ENCODE peak calls at places on chromosomes 7 and 10, in nine cellular contexts. One of them, this sample, is unnamed.

GRCh38 chr10:54484186-54484585 is 316.8 kb downstream of the PCDH15 start:
- DNase-seq in cerebellar cortex: no peak
- DNase-seq in Caki2: no peak
- DNase-seq in lower lobe of right lung: no peak
- DNase-seq in mucosa of descending colon: no peak
- DNase-seq in sciatic nerve: no peak
- DNase-seq in activated T-helper 1 cell treated with anti-CD3 and anti-CD28 coated beads, Interleukin-12 subunit alpha, Interleukin-12 subunit beta, Interleukin-2, Interleukin-4 antibody, amounts not matched to agents 30 ng/mL and 10 ng/mL and 1 ng/mL, durations not matched to agents 14 hours and 24 hours and 36 hours: no peak
- DNase-seq in NCI-H1417: no peak
- DNase-seq in NAMALWA: no peak
- DNase-seq in this sample: no peak

GRCh38 chr7:75611557-75612178 is 119.5 kb downstream of the SPDYE5 start:
- DNase-seq in Caki2: peak
- DNase-seq in activated T-helper 1 cell treated with anti-CD3 and anti-CD28 coated beads, Interleukin-12 subunit alpha, Interleukin-12 subunit beta, Interleukin-2, Interleukin-4 antibody, amounts not matched to agents 30 ng/mL and 10 ng/mL and 1 ng/mL, durations not matched to agents 14 hours and 24 hours and 36 hours: no peak
- DNase-seq in cerebellar cortex: peak
- DNase-seq in sciatic nerve: peak
- DNase-seq in lower lobe of right lung: peak
- DNase-seq in mucosa of descending colon: peak
- DNase-seq in NAMALWA: no peak
- DNase-seq in NCI-H1417: no peak
- DNase-seq in this sample: peak

GRCh38 chr10:20157314-20157713 is 341.1 kb downstream of the PLXDC2 start:
- DNase-seq in mucosa of descending colon: no peak
- DNase-seq in Caki2: no peak
- DNase-seq in NCI-H1417: no peak
- DNase-seq in activated T-helper 1 cell treated with anti-CD3 and anti-CD28 coated beads, Interleukin-12 subunit alpha, Interleukin-12 subunit beta, Interleukin-2, Interleukin-4 antibody, amounts not matched to agents 30 ng/mL and 10 ng/mL and 1 ng/mL, durations not matched to agents 14 hours and 24 hours and 36 hours: no peak
- DNase-seq in NAMALWA: no peak
- DNase-seq in cerebellar cortex: no peak
- DNase-seq in sciatic nerve: no peak
- DNase-seq in lower lobe of right lung: no peak
- DNase-seq in this sample: no peak

GRCh38 chr10:36725581-36726520 is 399.5 kb upstream of the ANKRD30A start:
- DNase-seq in cerebellar cortex: no peak
- DNase-seq in lower lobe of right lung: no peak
- DNase-seq in activated T-helper 1 cell treated with anti-CD3 and anti-CD28 coated beads, Interleukin-12 subunit alpha, Interleukin-12 subunit beta, Interleukin-2, Interleukin-4 antibody, amounts not matched to agents 30 ng/mL and 10 ng/mL and 1 ng/mL, durations not matched to agents 14 hours and 24 hours and 36 hours: no peak
- DNase-seq in NAMALWA: peak
- DNase-seq in sciatic nerve: no peak
- DNase-seq in mucosa of descending colon: no peak
- DNase-seq in Caki2: peak
- DNase-seq in NCI-H1417: no peak
- DNase-seq in this sample: no peak

GRCh38 chr10:113094114-113094486 is 144.1 kb downstream of the TCF7L2 start:
- DNase-seq in NAMALWA: peak
- DNase-seq in Caki2: no peak
- DNase-seq in lower lobe of right lung: no peak
- DNase-seq in mucosa of descending colon: no peak
- DNase-seq in cerebellar cortex: no peak
- DNase-seq in activated T-helper 1 cell treated with anti-CD3 and anti-CD28 coated beads, Interleukin-12 subunit alpha, Interleukin-12 subunit beta, Interleukin-2, Interleukin-4 antibody, amounts not matched to agents 30 ng/mL and 10 ng/mL and 1 ng/mL, durations not matched to agents 14 hours and 24 hours and 36 hours: no peak
- DNase-seq in sciatic nerve: no peak
- DNase-seq in NCI-H1417: no peak
- DNase-seq in this sample: no peak

GRCh38 chr10:8365935-8366911 is 311.7 kb downstream of the GATA3 start:
- DNase-seq in lower lobe of right lung: no peak
- DNase-seq in Caki2: peak
- DNase-seq in mucosa of descending colon: no peak
- DNase-seq in NCI-H1417: no peak
- DNase-seq in NAMALWA: no peak
- DNase-seq in activated T-helper 1 cell treated with anti-CD3 and anti-CD28 coated beads, Interleukin-12 subunit alpha, Interleukin-12 subunit beta, Interleukin-2, Interleukin-4 antibody, amounts not matched to agents 30 ng/mL and 10 ng/mL and 1 ng/mL, durations not matched to agents 14 hours and 24 hours and 36 hours: no peak
- DNase-seq in sciatic nerve: no peak
- DNase-seq in cerebellar cortex: no peak
- DNase-seq in this sample: peak

GRCh38 chr10:21954132-21954531 is 49.4 kb downstream of the DNAJC1 start:
- DNase-seq in activated T-helper 1 cell treated with anti-CD3 and anti-CD28 coated beads, Interleukin-12 subunit alpha, Interleukin-12 subunit beta, Interleukin-2, Interleukin-4 antibody, amounts not matched to agents 30 ng/mL and 10 ng/mL and 1 ng/mL, durations not matched to agents 14 hours and 24 hours and 36 hours: no peak
- DNase-seq in NAMALWA: peak
- DNase-seq in lower lobe of right lung: no peak
- DNase-seq in Caki2: no peak
- DNase-seq in mucosa of descending colon: no peak
- DNase-seq in cerebellar cortex: no peak
- DNase-seq in NCI-H1417: no peak
- DNase-seq in sciatic nerve: no peak
- DNase-seq in this sample: no peak

GRCh38 chr7:106870983-106871410 is 5.9 kb downstream of the PIK3CG start:
- DNase-seq in Caki2: no peak
- DNase-seq in NAMALWA: peak
- DNase-seq in mucosa of descending colon: no peak
- DNase-seq in activated T-helper 1 cell treated with anti-CD3 and anti-CD28 coated beads, Interleukin-12 subunit alpha, Interleukin-12 subunit beta, Interleukin-2, Interleukin-4 antibody, amounts not matched to agents 30 ng/mL and 10 ng/mL and 1 ng/mL, durations not matched to agents 14 hours and 24 hours and 36 hours: no peak
- DNase-seq in NCI-H1417: no peak
- DNase-seq in sciatic nerve: no peak
- DNase-seq in lower lobe of right lung: no peak
- DNase-seq in cerebellar cortex: no peak
- DNase-seq in this sample: no peak

GRCh38 chr7:101516849-101517248 is 112.2 kb downstream of the MYL10 start:
- DNase-seq in Caki2: no peak
- DNase-seq in NCI-H1417: no peak
- DNase-seq in cerebellar cortex: no peak
- DNase-seq in activated T-helper 1 cell treated with anti-CD3 and anti-CD28 coated beads, Interleukin-12 subunit alpha, Interleukin-12 subunit beta, Interleukin-2, Interleukin-4 antibody, amounts not matched to agents 30 ng/mL and 10 ng/mL and 1 ng/mL, durations not matched to agents 14 hours and 24 hours and 36 hours: no peak
- DNase-seq in mucosa of descending colon: no peak
- DNase-seq in sciatic nerve: no peak
- DNase-seq in NAMALWA: no peak
- DNase-seq in lower lobe of right lung: no peak
- DNase-seq in this sample: no peak

GRCh38 chr7:103127006-103127405 is 21.9 kb downstream of the NAPEPLD start:
- DNase-seq in NCI-H1417: no peak
- DNase-seq in mucosa of descending colon: no peak
- DNase-seq in cerebellar cortex: no peak
- DNase-seq in Caki2: no peak
- DNase-seq in lower lobe of right lung: no peak
- DNase-seq in activated T-helper 1 cell treated with anti-CD3 and anti-CD28 coated beads, Interleukin-12 subunit alpha, Interleukin-12 subunit beta, Interleukin-2, Interleukin-4 antibody, amounts not matched to agents 30 ng/mL and 10 ng/mL and 1 ng/mL, durations not matched to agents 14 hours and 24 hours and 36 hours: no peak
- DNase-seq in NAMALWA: no peak
- DNase-seq in sciatic nerve: no peak
- DNase-seq in this sample: no peak

GRCh38 chr7:108257954-108258353 is 127.8 kb upstream of the LAMB4 start:
- DNase-seq in lower lobe of right lung: no peak
- DNase-seq in mucosa of descending colon: no peak
- DNase-seq in cerebellar cortex: no peak
- DNase-seq in sciatic nerve: no peak
- DNase-seq in NCI-H1417: no peak
- DNase-seq in NAMALWA: no peak
- DNase-seq in activated T-helper 1 cell treated with anti-CD3 and anti-CD28 coated beads, Interleukin-12 subunit alpha, Interleukin-12 subunit beta, Interleukin-2, Interleukin-4 antibody, amounts not matched to agents 30 ng/mL and 10 ng/mL and 1 ng/mL, durations not matched to agents 14 hours and 24 hours and 36 hours: no peak
- DNase-seq in Caki2: peak
- DNase-seq in this sample: no peak

GRCh38 chr7:101501351-101501750 is 127.7 kb downstream of the MYL10 start:
- DNase-seq in NCI-H1417: no peak
- DNase-seq in lower lobe of right lung: no peak
- DNase-seq in Caki2: no peak
- DNase-seq in sciatic nerve: no peak
- DNase-seq in mucosa of descending colon: peak
- DNase-seq in activated T-helper 1 cell treated with anti-CD3 and anti-CD28 coated beads, Interleukin-12 subunit alpha, Interleukin-12 subunit beta, Interleukin-2, Interleukin-4 antibody, amounts not matched to agents 30 ng/mL and 10 ng/mL and 1 ng/mL, durations not matched to agents 14 hours and 24 hours and 36 hours: no peak
- DNase-seq in cerebellar cortex: no peak
- DNase-seq in NAMALWA: no peak
- DNase-seq in this sample: no peak

GRCh38 chr7:10889266-10889898 is 84.3 kb upstream of the PHF14 start:
- DNase-seq in NAMALWA: peak
- DNase-seq in NCI-H1417: peak
- DNase-seq in activated T-helper 1 cell treated with anti-CD3 and anti-CD28 coated beads, Interleukin-12 subunit alpha, Interleukin-12 subunit beta, Interleukin-2, Interleukin-4 antibody, amounts not matched to agents 30 ng/mL and 10 ng/mL and 1 ng/mL, durations not matched to agents 14 hours and 24 hours and 36 hours: no peak
- DNase-seq in sciatic nerve: no peak
- DNase-seq in lower lobe of right lung: no peak
- DNase-seq in cerebellar cortex: peak
- DNase-seq in Caki2: peak
- DNase-seq in mucosa of descending colon: no peak
- DNase-seq in this sample: peak

GRCh38 chr10:46285300-46285699 is 1.5 kb upstream of the ANTXRL start:
- DNase-seq in activated T-helper 1 cell treated with anti-CD3 and anti-CD28 coated beads, Interleukin-12 subunit alpha, Interleukin-12 subunit beta, Interleukin-2, Interleukin-4 antibody, amounts not matched to agents 30 ng/mL and 10 ng/mL and 1 ng/mL, durations not matched to agents 14 hours and 24 hours and 36 hours: no peak
- DNase-seq in sciatic nerve: no peak
- DNase-seq in cerebellar cortex: no peak
- DNase-seq in Caki2: no peak
- DNase-seq in mucosa of descending colon: no peak
- DNase-seq in lower lobe of right lung: no peak
- DNase-seq in NAMALWA: no peak
- DNase-seq in NCI-H1417: no peak
- DNase-seq in this sample: no peak

GRCh38 chr10:129962092-129962494 is 2.0 kb downstream of the EBF3 start:
- DNase-seq in Caki2: no peak
- DNase-seq in NCI-H1417: no peak
- DNase-seq in cerebellar cortex: peak
- DNase-seq in NAMALWA: no peak
- DNase-seq in activated T-helper 1 cell treated with anti-CD3 and anti-CD28 coated beads, Interleukin-12 subunit alpha, Interleukin-12 subunit beta, Interleukin-2, Interleukin-4 antibody, amounts not matched to agents 30 ng/mL and 10 ng/mL and 1 ng/mL, durations not matched to agents 14 hours and 24 hours and 36 hours: no peak
- DNase-seq in sciatic nerve: peak
- DNase-seq in mucosa of descending colon: no peak
- DNase-seq in lower lobe of right lung: no peak
- DNase-seq in this sample: no peak

GRCh38 chr7:28731092-28731491 is 227.0 kb downstream of the TRIL start:
- DNase-seq in lower lobe of right lung: no peak
- DNase-seq in activated T-helper 1 cell treated with anti-CD3 and anti-CD28 coated beads, Interleukin-12 subunit alpha, Interleukin-12 subunit beta, Interleukin-2, Interleukin-4 antibody, amounts not matched to agents 30 ng/mL and 10 ng/mL and 1 ng/mL, durations not matched to agents 14 hours and 24 hours and 36 hours: no peak
- DNase-seq in Caki2: no peak
- DNase-seq in mucosa of descending colon: no peak
- DNase-seq in sciatic nerve: no peak
- DNase-seq in NAMALWA: no peak
- DNase-seq in cerebellar cortex: no peak
- DNase-seq in NCI-H1417: no peak
- DNase-seq in this sample: no peak

GRCh38 chr10:49187044-49187484 is 1.1 kb downstream of the TMEM273 start:
- DNase-seq in cerebellar cortex: no peak
- DNase-seq in mucosa of descending colon: no peak
- DNase-seq in activated T-helper 1 cell treated with anti-CD3 and anti-CD28 coated beads, Interleukin-12 subunit alpha, Interleukin-12 subunit beta, Interleukin-2, Interleukin-4 antibody, amounts not matched to agents 30 ng/mL and 10 ng/mL and 1 ng/mL, durations not matched to agents 14 hours and 24 hours and 36 hours: no peak
- DNase-seq in sciatic nerve: peak
- DNase-seq in NAMALWA: no peak
- DNase-seq in lower lobe of right lung: no peak
- DNase-seq in Caki2: peak
- DNase-seq in NCI-H1417: no peak
- DNase-seq in this sample: peak

GRCh38 chr7:109476409-109476808 is 906.7 kb downstream of the DNAJB9 start:
- DNase-seq in activated T-helper 1 cell treated with anti-CD3 and anti-CD28 coated beads, Interleukin-12 subunit alpha, Interleukin-12 subunit beta, Interleukin-2, Interleukin-4 antibody, amounts not matched to agents 30 ng/mL and 10 ng/mL and 1 ng/mL, durations not matched to agents 14 hours and 24 hours and 36 hours: no peak
- DNase-seq in cerebellar cortex: no peak
- DNase-seq in NAMALWA: no peak
- DNase-seq in mucosa of descending colon: no peak
- DNase-seq in Caki2: no peak
- DNase-seq in lower lobe of right lung: no peak
- DNase-seq in sciatic nerve: no peak
- DNase-seq in NCI-H1417: peak
- DNase-seq in this sample: no peak

GRCh38 chr10:33945051-33945450 is 610.6 kb upstream of the NRP1 start:
- DNase-seq in lower lobe of right lung: no peak
- DNase-seq in activated T-helper 1 cell treated with anti-CD3 and anti-CD28 coated beads, Interleukin-12 subunit alpha, Interleukin-12 subunit beta, Interleukin-2, Interleukin-4 antibody, amounts not matched to agents 30 ng/mL and 10 ng/mL and 1 ng/mL, durations not matched to agents 14 hours and 24 hours and 36 hours: no peak
- DNase-seq in mucosa of descending colon: no peak
- DNase-seq in NCI-H1417: no peak
- DNase-seq in NAMALWA: no peak
- DNase-seq in cerebellar cortex: no peak
- DNase-seq in Caki2: no peak
- DNase-seq in sciatic nerve: no peak
- DNase-seq in this sample: no peak

GRCh38 chr7:101565601-101566209 is 63.4 kb downstream of the MYL10 start:
- DNase-seq in Caki2: no peak
- DNase-seq in activated T-helper 1 cell treated with anti-CD3 and anti-CD28 coated beads, Interleukin-12 subunit alpha, Interleukin-12 subunit beta, Interleukin-2, Interleukin-4 antibody, amounts not matched to agents 30 ng/mL and 10 ng/mL and 1 ng/mL, durations not matched to agents 14 hours and 24 hours and 36 hours: no peak
- DNase-seq in sciatic nerve: no peak
- DNase-seq in cerebellar cortex: no peak
- DNase-seq in NCI-H1417: no peak
- DNase-seq in mucosa of descending colon: no peak
- DNase-seq in lower lobe of right lung: no peak
- DNase-seq in NAMALWA: no peak
- DNase-seq in this sample: no peak

GRCh38 chr10:79255007-79255507 is 92.2 kb upstream of the PPIF start:
- DNase-seq in NCI-H1417: peak
- DNase-seq in mucosa of descending colon: no peak
- DNase-seq in activated T-helper 1 cell treated with anti-CD3 and anti-CD28 coated beads, Interleukin-12 subunit alpha, Interleukin-12 subunit beta, Interleukin-2, Interleukin-4 antibody, amounts not matched to agents 30 ng/mL and 10 ng/mL and 1 ng/mL, durations not matched to agents 14 hours and 24 hours and 36 hours: no peak
- DNase-seq in cerebellar cortex: no peak
- DNase-seq in lower lobe of right lung: no peak
- DNase-seq in NAMALWA: no peak
- DNase-seq in Caki2: no peak
- DNase-seq in sciatic nerve: no peak
- DNase-seq in this sample: no peak

GRCh38 chr7:158424011-158424410 is 163.6 kb downstream of the PTPRN2 start:
- DNase-seq in activated T-helper 1 cell treated with anti-CD3 and anti-CD28 coated beads, Interleukin-12 subunit alpha, Interleukin-12 subunit beta, Interleukin-2, Interleukin-4 antibody, amounts not matched to agents 30 ng/mL and 10 ng/mL and 1 ng/mL, durations not matched to agents 14 hours and 24 hours and 36 hours: no peak
- DNase-seq in NCI-H1417: no peak
- DNase-seq in sciatic nerve: peak
- DNase-seq in lower lobe of right lung: no peak
- DNase-seq in mucosa of descending colon: no peak
- DNase-seq in Caki2: no peak
- DNase-seq in cerebellar cortex: no peak
- DNase-seq in NAMALWA: no peak
- DNase-seq in this sample: no peak

GRCh38 chr7:74606101-74606908 is 51.2 kb upstream of the GTF2I start:
- DNase-seq in cerebellar cortex: peak
- DNase-seq in mucosa of descending colon: peak
- DNase-seq in Caki2: no peak
- DNase-seq in NAMALWA: peak
- DNase-seq in lower lobe of right lung: peak
- DNase-seq in NCI-H1417: peak
- DNase-seq in activated T-helper 1 cell treated with anti-CD3 and anti-CD28 coated beads, Interleukin-12 subunit alpha, Interleukin-12 subunit beta, Interleukin-2, Interleukin-4 antibody, amounts not matched to agents 30 ng/mL and 10 ng/mL and 1 ng/mL, durations not matched to agents 14 hours and 24 hours and 36 hours: no peak
- DNase-seq in sciatic nerve: no peak
- DNase-seq in this sample: peak